ENCODE peak calls at places on chromosome 19, in ten cellular contexts. I, F, G, P, L, D, Y, T, C and U are unnamed samples.

GRCh38 chr19:27793128-27793643 is 1419.8 kb downstream of the UQCRFS1 start:
- DNase-seq in I (no peak), F (peak), G (peak), P (peak), L (peak), D (peak), Y (peak), T (no peak), C (peak), U (peak)

GRCh38 chr19:46786236-46787039 is 2.0 kb downstream of the SLC1A5 start:
- DNase-seq in I (no peak), F (peak), G (no peak), P (no peak), L (peak), D (peak), Y (peak), T (no peak), C (peak), U (peak)

GRCh38 chr19:49338691-49339363 is 3.6 kb downstream of the CD37 start:
- DNase-seq in I (no peak), F (peak), G (peak), P (peak), L (peak), D (peak), Y (peak), T (no peak), C (no peak), U (no peak)

GRCh38 chr19:47035495-47036232 is 12.8 kb downstream of the TMEM160 start:
- DNase-seq in I (peak), F (peak), G (peak), P (peak), L (peak), D (peak), Y (peak), T (no peak), C (peak), U (peak)

GRCh38 chr19:12545267-12545666 is 6.0 kb downstream of the ZNF564 start:
- DNase-seq in I (no peak), F (no peak), G (no peak), P (no peak), L (no peak), D (no peak), Y (no peak), T (no peak), C (no peak), U (no peak)

GRCh38 chr19:5128251-5128931 is 159.5 kb downstream of the KDM4B start:
- DNase-seq in I (no peak), F (peak), G (no peak), P (peak), L (peak), D (peak), Y (peak), T (peak), C (no peak), U (no peak)

GRCh38 chr19:38713227-38713649 is 31.0 kb downstream of the CAPN12 start:
- DNase-seq in I (peak), F (no peak), G (no peak), P (no peak), L (no peak), D (peak), Y (no peak), T (no peak), C (no peak), U (no peak)

GRCh38 chr19:45086453-45086852 is 6.5 kb upstream of the PPP1R37 start:
- DNase-seq in I (no peak), F (no peak), G (no peak), P (no peak), L (no peak), D (no peak), Y (no peak), T (no peak), C (no peak), U (no peak)

GRCh38 chr19:31316201-31316951 is 32.9 kb downstream of the TSHZ3 start:
- DNase-seq in I (no peak), F (peak), G (no peak), P (no peak), L (peak), D (no peak), Y (no peak), T (no peak), C (peak), U (no peak)

GRCh38 chr19:40217921-40218890 is at the start of gene TTC9B:
- DNase-seq in I (no peak), F (peak), G (no peak), P (no peak), L (peak), D (no peak), Y (peak), T (no peak), C (peak), U (no peak)

GRCh38 chr19:32896516-32897214 is 27.1 kb upstream of the SLC7A9 start:
- DNase-seq in I (no peak), F (no peak), G (no peak), P (no peak), L (no peak), D (no peak), Y (no peak), T (peak), C (no peak), U (no peak)

GRCh38 chr19:35518313-35518712 is 4.9 kb upstream of the DMKN start:
- DNase-seq in I (no peak), F (no peak), G (peak), P (no peak), L (no peak), D (no peak), Y (peak), T (peak), C (no peak), U (peak)

GRCh38 chr19:12913011-12913561 is 6.0 kb downstream of the SYCE2 start:
- DNase-seq in I (peak), F (peak), G (no peak), P (no peak), L (peak), D (peak), Y (peak), T (no peak), C (peak), U (no peak)

GRCh38 chr19:5232798-5233505 is 107.7 kb downstream of the PTPRS start:
- DNase-seq in I (no peak), F (no peak), G (no peak), P (no peak), L (no peak), D (no peak), Y (no peak), T (no peak), C (no peak), U (no peak)

GRCh38 chr19:18128044-18128443 is 24.9 kb upstream of the PIK3R2 start:
- DNase-seq in I (no peak), F (no peak), G (no peak), P (no peak), L (no peak), D (no peak), Y (peak), T (no peak), C (no peak), U (no peak)